ENCODE peak calls at places on chromosomes 4 and X, in four cellular contexts. L, Z, N and H are unnamed samples.

GRCh38 chr4:57080781-57081650 is 29.2 kb downstream of the IGFBP7 start:
- DNase-seq in L (no peak), Z (no peak), N (peak), H (peak)

GRCh38 chr4:120843840-120844527 is 78.5 kb downstream of the PRDM5 start:
- DNase-seq in Z (no peak), L (no peak), N (no peak), H (no peak)

GRCh38 chrX:41045960-41046567 is 39.2 kb upstream of the USP9X start:
- DNase-seq in L (no peak), N (peak), Z (no peak), H (no peak)

GRCh38 chr4:6571608-6572007 is 3.4 kb upstream of the MAN2B2 start:
- DNase-seq in N (no peak), Z (no peak), L (no peak), H (no peak)

GRCh38 chr4:185317880-185318279 is 77.8 kb downstream of the LRP2BP start:
- DNase-seq in N (no peak), Z (no peak), L (no peak), H (no peak)

GRCh38 chr4:64780664-64781063 is 371.4 kb upstream of the TECRL start:
- DNase-seq in Z (no peak), N (no peak), L (no peak), H (no peak)

GRCh38 chrX:71128915-71129765 is 10.7 kb downstream of the MED12 start:
- DNase-seq in N (peak), L (peak), Z (peak), H (peak)

GRCh38 chr4:176090115-176090514 is 24.5 kb downstream of the WDR17 start:
- DNase-seq in N (no peak), Z (no peak), L (no peak), H (no peak)

GRCh38 chr4:167100120-167100519 is 134.2 kb downstream of the SPOCK3 start:
- DNase-seq in N (peak), L (peak), Z (no peak), H (peak)

GRCh38 chrX:28278236-28278635 is 297.0 kb upstream of the DCAF8L1 start:
- DNase-seq in N (no peak), Z (no peak), L (no peak), H (peak)

GRCh38 chr4:168028970-168029610 is 63.2 kb upstream of the ANXA10 start:
- DNase-seq in N (no peak), L (no peak), Z (no peak), H (no peak)

GRCh38 chr4:159278399-159278798 is 175.5 kb downstream of the RAPGEF2 start:
- DNase-seq in L (no peak), N (peak), Z (no peak), H (peak)

GRCh38 chr4:125016892-125017299 is 297.9 kb upstream of the FAT4 start:
- DNase-seq in L (no peak), N (no peak), Z (no peak), H (no peak)

GRCh38 chrX:123920065-123920785 is 41.3 kb upstream of the STAG2 start:
- DNase-seq in N (peak), Z (no peak), L (no peak), H (peak)

GRCh38 chr4:48967101-48967500 is 19.0 kb upstream of the CWH43 start:
- DNase-seq in L (no peak), N (no peak), Z (no peak), H (no peak)

GRCh38 chrX:3204606-3205005 is 141.8 kb downstream of the MXRA5 start:
- DNase-seq in Z (no peak), N (peak), L (no peak), H (peak)

GRCh38 chr4:70651864-70652506 is 14.3 kb downstream of the JCHAIN start:
- DNase-seq in L (peak), N (peak), Z (no peak), H (peak)

GRCh38 chr4:174252412-174252811 is 31.1 kb downstream of the FBXO8 start:
- DNase-seq in L (no peak), Z (no peak), N (no peak), H (no peak)

GRCh38 chr4:19026281-19026680 is 1004.7 kb upstream of the LCORL start:
- DNase-seq in L (no peak), N (no peak), Z (no peak), H (peak)

GRCh38 chr4:132101526-132101925 is 1047.6 kb upstream of the PCDH10 start:
- DNase-seq in N (peak), L (no peak), Z (no peak), H (peak)

GRCh38 chr4:114180481-114180880 is 201.0 kb upstream of the ARSJ start:
- DNase-seq in L (peak), N (peak), Z (peak), H (peak)

GRCh38 chr4:7591409-7592063 is 156.8 kb upstream of the PSAPL1 start:
- DNase-seq in L (no peak), Z (no peak), N (no peak), H (no peak)

GRCh38 chr4:3729885-3730226 is 36.3 kb upstream of the ADRA2C start:
- DNase-seq in N (no peak), L (no peak), Z (no peak), H (no peak)

GRCh38 chr4:31545755-31546154 is 825.6 kb downstream of the PCDH7 start:
- DNase-seq in N (no peak), Z (no peak), L (no peak), H (no peak)

GRCh38 chr4:101198741-101199339 is 148.5 kb downstream of the PPP3CA start:
- DNase-seq in Z (no peak), L (peak), N (no peak), H (no peak)

GRCh38 chrX:87873347-87873941 is 355.8 kb downstream of the KLHL4 start:
- DNase-seq in L (no peak), Z (no peak), N (no peak), H (no peak)

GRCh38 chr4:153234923-153235322 is 30.7 kb downstream of the TRIM2 start:
- DNase-seq in L (no peak), N (peak), Z (no peak), H (peak)

GRCh38 chr4:140754918-140755810 is 1.0 kb downstream of the TBC1D9 start:
- DNase-seq in N (no peak), Z (no peak), L (peak), H (peak)

GRCh38 chrX:13293700-13294099 is 26.2 kb downstream of the ATXN3L start:
- DNase-seq in N (no peak), L (peak), Z (no peak), H (no peak)

GRCh38 chr4:151626228-151626627 is 134.6 kb downstream of the GATB start:
- DNase-seq in N (no peak), Z (no peak), L (no peak), H (no peak)